ENCODE peak calls at places on chromosomes 12 and 14, in eight cellular contexts. X is heart right ventricle, Z is neural progenitor cell, K is RWPE1, J is cardiac muscle cell, D is cardiac fibroblast, B is HFFc6, U is pancreas. Y is an unnamed sample.

GRCh38 chr12:80205960-80206359 is 106.6 kb downstream of the OTOGL start:
- DNase-seq in X (no peak), Z (no peak), K (no peak), J (no peak), D (no peak), B (no peak), U (no peak), Y (no peak)

GRCh38 chr12:28456934-28457710 is 266.9 kb downstream of the CCDC91 start:
- DNase-seq in X (no peak), Z (no peak), K (no peak), J (no peak), D (no peak), B (no peak), U (no peak), Y (no peak)

GRCh38 chr12:6167327-6168280 is 32.6 kb upstream of the CD9 start:
- DNase-seq in X (no peak), Z (no peak), K (peak; percentile 78), J (peak; percentile 96), D (peak; percentile 96), B (peak; percentile 96), U (peak; percentile 67), Y (peak; percentile 56)

GRCh38 chr12:132520421-132521199 is 30.7 kb downstream of the FBRSL1 start:
- DNase-seq in X (no peak), Z (no peak), K (no peak), J (no peak), D (no peak), B (no peak), U (no peak), Y (no peak)

GRCh38 chr14:22202313-22202712 is 386.7 kb downstream of the DAD1 start:
- DNase-seq in X (no peak), Z (no peak), K (no peak), J (no peak), D (no peak), B (no peak), U (no peak), Y (no peak)

GRCh38 chr12:102955926-102956737 is 1.3 kb upstream of the ASCL1 start:
- DNase-seq in X (no peak), Z (peak; percentile 76), K (no peak), J (no peak), D (no peak), B (no peak), U (no peak), Y (no peak)

GRCh38 chr12:124841558-124841945 is 22.1 kb downstream of the SCARB1 start:
- DNase-seq in X (no peak), Z (no peak), K (no peak), J (no peak), D (no peak), B (no peak), U (no peak), Y (no peak)

GRCh38 chr12:122079532-122080081 is 1.1 kb downstream of the MLXIP start:
- DNase-seq in X (no peak), Z (no peak), K (no peak), J (no peak), D (no peak), B (no peak), U (no peak), Y (no peak)

GRCh38 chr14:73785336-73785833 is 66.2 kb upstream of the PTGR2 start:
- DNase-seq in X (no peak), Z (peak; percentile 92), K (no peak), J (peak; percentile 85), D (peak; percentile 85), B (peak; percentile 88), U (peak; percentile 39), Y (peak; percentile 60)

GRCh38 chr12:47736877-47737676 is 11.8 kb upstream of the ENDOU start:
- DNase-seq in X (peak; percentile 91), Z (no peak), K (no peak), J (peak; percentile 86), D (peak; percentile 91), B (peak; percentile 31), U (peak; percentile 91), Y (peak; percentile 75)

GRCh38 chr12:57740656-57741412 is 2.3 kb upstream of the AGAP2 start:
- DNase-seq in X (no peak), Z (no peak), K (no peak), J (no peak), D (no peak), B (no peak), U (no peak), Y (no peak)

GRCh38 chr12:113072136-113072535 is 15.6 kb downstream of the DTX1 start:
- DNase-seq in X (no peak), Z (no peak), K (no peak), J (no peak), D (no peak), B (peak; percentile 26), U (no peak), Y (no peak)

GRCh38 chr12:112096667-112097066 is 11.9 kb downstream of the NAA25 start:
- DNase-seq in X (no peak), Z (no peak), K (peak; percentile 81), J (peak; percentile 14), D (no peak), B (peak; percentile 76), U (no peak), Y (no peak)

GRCh38 chr14:44507183-44507582 is at the start of gene FSCB:
- DNase-seq in X (no peak), Z (no peak), K (no peak), J (no peak), D (no peak), B (no peak), U (no peak), Y (no peak)

DNA sequence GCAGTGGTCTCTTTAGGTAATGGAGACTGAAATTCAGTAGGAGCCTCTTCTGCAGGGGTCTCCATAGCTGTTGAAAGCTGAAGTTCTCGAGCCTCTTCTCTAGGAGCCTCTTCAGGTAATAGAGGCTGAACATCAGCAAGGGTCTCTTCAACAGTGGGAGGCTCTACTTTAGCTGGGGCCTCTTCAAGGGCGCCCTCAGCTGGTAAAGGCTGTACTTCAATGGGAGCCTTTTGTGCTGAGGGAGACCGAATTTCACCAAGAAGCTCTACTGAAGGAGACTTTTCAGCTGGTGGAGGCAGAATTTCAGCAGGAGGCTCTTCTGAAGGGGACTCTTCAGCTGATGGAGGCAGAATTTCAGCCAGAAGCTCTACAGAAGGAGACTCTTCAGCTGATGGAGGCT is 1.5 kb downstream of the FSCB start:
- DNase-seq in X (no peak), Z (no peak), K (no peak), J (no peak), D (no peak), B (no peak), U (no peak), Y (no peak)
- TF ChIP-seq CTCF in X (no peak), Z (peak; percentile 22), K (no peak), J (no peak), D (no peak), B (no peak), U (no peak), Y (no peak)

GRCh38 chr12:129964300-129964699 is 60.5 kb upstream of the TMEM132D start:
- DNase-seq in X (no peak), Z (no peak), K (no peak), J (no peak), D (no peak), B (no peak), U (no peak), Y (no peak)

GRCh38 chr12:129961111-129961510 is 57.3 kb upstream of the TMEM132D start:
- DNase-seq in X (no peak), Z (no peak), K (peak; percentile 32), J (no peak), D (no peak), B (no peak), U (no peak), Y (no peak)

GRCh38 chr12:129964826-129965457 is 61.1 kb upstream of the TMEM132D start:
- DNase-seq in X (no peak), Z (no peak), K (no peak), J (no peak), D (no peak), B (no peak), U (peak; percentile 28), Y (no peak)

GRCh38 chr12:129961856-129962255 is 58.0 kb upstream of the TMEM132D start:
- DNase-seq in X (no peak), Z (no peak), K (no peak), J (no peak), D (no peak), B (no peak), U (no peak), Y (no peak)

GRCh38 chr12:129966086-129966640 is 62.3 kb upstream of the TMEM132D start:
- DNase-seq in X (no peak), Z (peak; percentile 69), K (no peak), J (no peak), D (no peak), B (no peak), U (no peak), Y (no peak)
- TF ChIP-seq CTCF in X (no peak), Z (peak; percentile 18), K (no peak), J (no peak), D (no peak), B (no peak), U (no peak), Y (no peak)

GRCh38 chr14:70660967-70661871 is 19.5 kb downstream of the TTC9 start:
- DNase-seq in X (no peak), Z (no peak), K (no peak), J (no peak), D (no peak), B (no peak), U (no peak), Y (no peak)
- TF ChIP-seq CTCF in X (no peak), Z (no peak), K (no peak), J (no peak), D (no peak), B (no peak), U (no peak), Y (no peak)

DNA sequence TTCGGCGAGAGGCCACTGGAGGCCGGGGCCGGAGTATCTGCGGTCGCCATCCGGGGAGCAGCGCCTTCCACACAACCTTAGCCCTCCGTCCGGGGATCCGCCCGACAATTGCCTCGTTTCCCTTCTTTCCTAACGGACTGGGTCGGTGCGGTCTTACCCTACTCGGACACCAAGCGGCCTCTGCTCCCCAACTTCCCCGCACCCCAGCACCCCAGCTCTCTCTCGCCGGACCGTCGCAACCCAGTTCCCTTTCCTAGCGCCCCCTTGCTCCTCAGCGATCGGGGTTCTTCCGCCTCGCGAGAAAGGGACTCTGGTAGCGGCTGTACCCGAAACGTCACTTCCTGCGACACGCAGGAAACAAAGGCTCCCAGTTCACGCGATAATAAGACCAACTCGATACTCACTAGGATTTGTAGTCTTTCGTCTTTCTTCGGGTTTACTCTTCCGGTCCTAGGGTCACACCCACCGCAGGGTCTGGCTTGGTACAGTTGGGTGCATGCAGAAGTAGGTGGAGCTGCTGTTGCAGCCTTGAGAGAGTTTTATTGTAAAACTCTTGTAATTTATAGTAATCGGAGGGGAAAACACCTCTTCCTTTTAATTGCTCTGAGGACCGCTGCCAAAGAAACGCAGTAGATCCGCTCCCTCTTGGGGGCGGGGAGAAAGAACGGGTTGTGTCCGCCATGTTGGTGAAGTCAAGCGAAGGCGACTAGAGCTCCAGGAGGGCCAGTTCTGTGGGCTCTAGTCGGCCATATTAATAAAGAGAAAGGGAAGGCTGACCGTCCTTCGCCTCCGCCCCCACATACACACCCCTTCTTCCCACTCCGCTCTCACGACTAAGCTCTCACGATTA is at the start of the genes THAP2 and ZFC3H1:
- DNase-seq in X (peak; percentile 88), Z (peak; percentile 98), K (peak; percentile 93), J (peak; percentile 99), D (peak; percentile 99), B (peak; percentile 99), U (peak; percentile 97), Y (peak; percentile 99)
- TF ChIP-seq CTCF in X (no peak), Z (peak; percentile 42), K (no peak), J (peak; percentile 33), D (peak; percentile 15), B (peak; percentile 62), U (no peak), Y (peak; percentile 47)

GRCh38 chr12:126139355-126139754 is 1074.1 kb downstream of the AACS start:
- DNase-seq in X (no peak), Z (no peak), K (no peak), J (no peak), D (no peak), B (no peak), U (no peak), Y (no peak)
- TF ChIP-seq CTCF in X (no peak), Z (peak; percentile 24), K (no peak), J (no peak), D (peak; percentile 18), B (peak; percentile 15), U (no peak), Y (no peak)

Y was measured in AG09319.